ENCODE peak calls at places on chromosomes 3 and 15, in nine cellular contexts. O, B, Y, W, S, T, C, A and P are unnamed samples.

GRCh38 chr3:27883266-27883665 is 161.1 kb upstream of the EOMES start:
- DNase-seq in B (no peak), Y (no peak), O (no peak), S (no peak), A (no peak), T (no peak), C (no peak), W (no peak), P (no peak)

GRCh38 chr3:26920579-26920978 is 298.0 kb downstream of the LRRC3B start:
- DNase-seq in S (no peak), Y (no peak), O (no peak), W (no peak), B (no peak), T (no peak), A (no peak), C (no peak), P (no peak)

GRCh38 chr3:14518893-14519292 is 21.2 kb downstream of the GRIP2 start:
- DNase-seq in S (no peak), A (no peak), T (no peak), Y (no peak), W (no peak), C (no peak), B (no peak), O (no peak), P (no peak)

GRCh38 chr15:73767794-73768501 is 14.8 kb upstream of the INSYN1 start:
- DNase-seq in B (no peak), S (no peak), C (no peak), A (no peak), W (no peak), T (no peak), Y (no peak), O (no peak), P (no peak)

GRCh38 chr3:144362126-144362525 is 390.5 kb downstream of the DIPK2A start:
- DNase-seq in C (peak; percentile 41), W (no peak), O (no peak), S (no peak), T (peak; percentile 57), B (no peak), A (no peak), Y (no peak), P (peak; percentile 33)

GRCh38 chr15:49492834-49493233 is 69.8 kb downstream of the FGF7 start:
- DNase-seq in Y (no peak), A (no peak), T (peak; percentile 96), O (no peak), B (no peak), W (no peak), S (no peak), C (peak; percentile 89), P (no peak)

GRCh38 chr3:189630667-189631372 is 369 bp upstream of the TP63 start:
- DNase-seq in B (peak; percentile 23), T (no peak), O (no peak), C (no peak), S (no peak), Y (no peak), W (no peak), A (no peak), P (no peak)

GRCh38 chr3:157073810-157074209 is 86.1 kb downstream of the CCNL1 start:
- DNase-seq in A (no peak), Y (no peak), W (no peak), C (no peak), S (no peak), T (peak; percentile 76), O (no peak), B (no peak), P (no peak)

GRCh38 chr3:45145223-45145622 is 955 bp downstream of the CDCP1 start:
- DNase-seq in A (no peak), O (no peak), B (no peak), S (no peak), C (no peak), W (no peak), T (no peak), Y (no peak), P (no peak)

GRCh38 chr15:26891448-26891881 is 24.6 kb downstream of the GABRA5 start:
- DNase-seq in T (peak; percentile 3), W (peak; percentile 55), A (no peak), O (peak; percentile 82), S (no peak), B (peak; percentile 48), Y (peak; percentile 63), C (no peak), P (no peak)

GRCh38 chr3:30657914-30658313 is 51.5 kb downstream of the TGFBR2 start:
- DNase-seq in S (no peak), A (peak; percentile 32), Y (no peak), B (no peak), T (peak; percentile 43), O (no peak), W (no peak), C (no peak), P (no peak)

GRCh38 chr15:31308185-31308639 is 18.4 kb upstream of the KLF13 start:
- DNase-seq in O (no peak), Y (peak; percentile 44), B (no peak), A (no peak), S (no peak), T (no peak), C (no peak), W (no peak), P (no peak)

GRCh38 chr3:55607844-55608243 is 120.7 kb upstream of the WNT5A start:
- DNase-seq in O (no peak), A (no peak), B (no peak), C (no peak), S (no peak), T (no peak), W (no peak), Y (no peak), P (no peak)

GRCh38 chr3:46946856-46947544 is 29.5 kb downstream of the CCDC12 start:
- DNase-seq in B (peak; percentile 34), W (peak; percentile 49), A (peak; percentile 73), C (no peak), S (peak; percentile 39), T (no peak), O (no peak), Y (peak; percentile 77), P (peak; percentile 62)

GRCh38 chr3:99172736-99173657 is 271.5 kb upstream of the DCBLD2 start:
- DNase-seq in C (peak; percentile 25), Y (peak; percentile 59), S (no peak), B (peak; percentile 26), O (no peak), T (peak; percentile 74), W (peak; percentile 29), A (no peak), P (peak; percentile 58)

GRCh38 chr3:51686512-51687215 is 15.6 kb downstream of the TEX264 start:
- DNase-seq in Y (peak; percentile 94), O (no peak), S (peak; percentile 64), T (no peak), W (peak; percentile 49), B (no peak), C (no peak), A (peak; percentile 77), P (no peak)

GRCh38 chr3:55675478-55675877 is 188.4 kb upstream of the WNT5A start:
- DNase-seq in W (no peak), C (no peak), S (no peak), T (no peak), A (no peak), O (no peak), Y (no peak), B (no peak), P (no peak)

GRCh38 chr15:92839696-92840095 is 60.4 kb upstream of the CHD2 start:
- DNase-seq in A (no peak), T (no peak), W (no peak), Y (peak; percentile 40), O (no peak), B (no peak), S (no peak), C (no peak), P (no peak)

GRCh38 chr15:100711479-100712130 is 109.2 kb downstream of the ASB7 start:
- DNase-seq in T (no peak), S (no peak), W (no peak), O (no peak), B (no peak), C (no peak), Y (no peak), A (no peak), P (no peak)

GRCh38 chr3:112770026-112770626 is 76.5 kb downstream of the CD200R1L start:
- DNase-seq in W (no peak), O (no peak), Y (no peak), T (peak; percentile 88), B (no peak), C (no peak), S (no peak), A (no peak), P (no peak)

GRCh38 chr3:154225536-154225935 is 98.8 kb downstream of the DHX36 start:
- DNase-seq in O (no peak), B (no peak), A (no peak), W (no peak), C (no peak), Y (no peak), T (no peak), S (no peak), P (no peak)